ENCODE peak calls at places on chromosomes 5 and 9, in six cellular contexts. H is H9, P is IMR-90, L is neuronal stem cell, Y is mesenchymal stem cell, B is H1. F is an unnamed sample.

GRCh38 chr9:107760469-107761242 is 271.1 kb upstream of the KLF4 start:
- DNase-seq in L (no peak), Y (no peak), P (no peak), H (no peak), B (no peak), F (no peak)

GRCh38 chr9:33752130-33752637 is 43.2 kb upstream of the PRSS3 start:
- DNase-seq in P (no peak), B (no peak), L (no peak), Y (no peak), H (no peak), F (no peak)

GRCh38 chr9:92100237-92100911 is 14.8 kb downstream of the SPTLC1 start:
- DNase-seq in L (no peak), B (no peak), P (peak; percentile 87), Y (peak; percentile 83), H (no peak), F (peak; percentile 51)

GRCh38 chr5:32051796-32052195 is 122.3 kb downstream of the GOLPH3 start:
- DNase-seq in L (no peak), H (no peak), B (no peak), Y (no peak), P (no peak), F (no peak)

GRCh38 chr5:112228672-112229071 is 190.4 kb downstream of the EPB41L4A start:
- DNase-seq in P (peak; percentile 2), Y (peak; percentile 4), B (no peak), H (peak; percentile 51), L (no peak), F (no peak)

GRCh38 chr5:180470966-180471582 is 23.1 kb upstream of the CNOT6 start:
- DNase-seq in L (peak; percentile 70), B (peak; percentile 86), Y (peak; percentile 64), H (peak; percentile 74), P (peak; percentile 59), F (peak; percentile 27)

GRCh38 chr5:149853701-149854100 is 90.9 kb downstream of the PDE6A start:
- DNase-seq in B (no peak), P (no peak), L (no peak), H (no peak), Y (no peak), F (no peak)

GRCh38 chr9:7115606-7116005 is 357.8 kb downstream of the KDM4C start:
- DNase-seq in Y (peak; percentile 18), H (no peak), L (no peak), B (no peak), P (no peak), F (no peak)

GRCh38 chr5:147509710-147510651 is at the start of gene DPYSL3:
- DNase-seq in B (peak; percentile 84), Y (peak; percentile 85), P (peak; percentile 78), H (peak; percentile 80), L (peak; percentile 68), F (no peak)

GRCh38 chr5:160187091-160187490 is 42.2 kb upstream of the FABP6 start:
- DNase-seq in P (no peak), Y (no peak), H (peak; percentile 52), B (no peak), L (no peak), F (peak; percentile 27)

GRCh38 chr5:109186759-109187158 is 223.0 kb downstream of the PJA2 start:
- DNase-seq in H (no peak), P (no peak), Y (no peak), B (no peak), L (no peak), F (no peak)

GRCh38 chr5:94577466-94578245 is 40.7 kb downstream of the KIAA0825 start:
- DNase-seq in B (no peak), P (no peak), H (no peak), L (no peak), Y (no peak), F (no peak)

GRCh38 chr5:137627293-137627692 is 108.6 kb downstream of the KLHL3 start:
- DNase-seq in H (no peak), P (no peak), Y (no peak), L (no peak), B (no peak), F (no peak)

GRCh38 chr9:81108391-81108790 is 581.0 kb downstream of the TLE1 start:
- DNase-seq in B (no peak), L (no peak), H (no peak), P (peak; percentile 46), Y (no peak), F (no peak)

GRCh38 chr5:123487298-123487697 is 24.7 kb upstream of the CSNK1G3 start:
- DNase-seq in H (no peak), L (no peak), Y (peak; percentile 60), P (peak; percentile 47), B (no peak), F (no peak)

GRCh38 chr9:128703616-128704355 is 1.5 kb downstream of the PKN3 start:
- DNase-seq in Y (no peak), L (no peak), H (peak; percentile 28), B (no peak), P (no peak), F (no peak)

GRCh38 chr5:68554566-68555279 is 339.2 kb downstream of the PIK3R1 start:
- DNase-seq in H (no peak), B (no peak), Y (peak; percentile 49), L (no peak), P (peak; percentile 59), F (peak; percentile 72)

GRCh38 chr5:41822036-41822435 is 48.2 kb downstream of the OXCT1 start:
- DNase-seq in L (no peak), B (no peak), Y (no peak), P (no peak), H (no peak), F (no peak)

GRCh38 chr5:91848453-91848852 is 465.3 kb upstream of the ARRDC3 start:
- DNase-seq in H (no peak), L (no peak), P (peak; percentile 81), Y (peak; percentile 95), B (no peak), F (no peak)

GRCh38 chr9:99239341-99240055 is 17.4 kb downstream of the SEC61B start:
- DNase-seq in B (no peak), P (peak; percentile 36), H (no peak), L (no peak), Y (peak; percentile 75), F (no peak)

GRCh38 chr9:89779416-89779815 is 174.6 kb downstream of the GADD45G start:
- DNase-seq in Y (peak; percentile 28), H (no peak), P (no peak), L (no peak), B (no peak), F (no peak)

GRCh38 chr5:160260881-160261815 is 31.8 kb downstream of the FABP6 start:
- DNase-seq in H (no peak), Y (peak; percentile 94), P (peak; percentile 99), L (no peak), B (no peak), F (peak; percentile 77)

GRCh38 chr5:122076669-122077450 is 1.2 kb downstream of the LOX start:
- DNase-seq in P (peak; percentile 76), Y (peak; percentile 84), B (peak; percentile 97), L (peak; percentile 67), H (peak; percentile 88), F (peak; percentile 71)

GRCh38 chr5:136619556-136619955 is 254.2 kb upstream of the TRPC7 start:
- DNase-seq in P (no peak), H (no peak), L (no peak), Y (no peak), B (no peak), F (no peak)

GRCh38 chr9:2291980-2292704 is 277.0 kb downstream of the SMARCA2 start:
- DNase-seq in H (no peak), B (no peak), Y (no peak), P (no peak), L (no peak), F (peak; percentile 70)

GRCh38 chr9:3299872-3300271 is 225.9 kb downstream of the RFX3 start:
- DNase-seq in L (no peak), H (no peak), P (no peak), Y (no peak), B (no peak), F (no peak)

GRCh38 chr5:169296456-169297220 is 4.3 kb downstream of the SLIT3 start:
- DNase-seq in B (no peak), Y (peak; percentile 85), H (no peak), L (no peak), P (no peak), F (no peak)

DNA sequence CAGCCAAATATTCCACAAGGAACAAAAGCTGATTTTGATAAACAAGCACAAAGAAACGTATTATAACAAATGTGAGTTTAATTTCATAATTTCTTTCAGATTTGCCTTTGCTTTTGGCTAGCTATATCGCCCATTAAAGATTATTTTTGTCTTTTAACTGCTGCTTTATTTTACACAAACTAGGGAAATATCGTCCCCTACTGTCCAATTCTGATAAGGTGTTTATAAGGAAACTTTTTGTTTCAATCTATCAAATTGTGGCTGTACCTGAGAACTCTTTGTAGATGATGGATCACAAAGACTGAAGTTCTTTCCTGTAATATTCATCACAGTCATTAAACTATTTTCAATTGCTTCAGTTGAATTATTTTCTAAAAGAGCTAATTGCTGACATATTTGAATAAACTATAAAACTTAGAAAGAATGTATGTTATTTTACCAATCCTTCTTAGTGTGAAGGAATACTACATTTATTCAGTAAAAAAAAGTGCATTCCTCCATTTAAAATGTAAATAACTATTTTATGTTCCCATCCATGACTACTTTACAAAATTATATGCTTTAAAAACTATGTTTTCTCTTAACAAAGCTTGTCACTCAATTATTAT is 431.3 kb upstream of the ITGA1 start:
- DNase-seq in Y (peak; percentile 22), H (no peak), B (no peak), P (peak; percentile 2), L (no peak), F (no peak)
- H3K14ac ChIP-seq in Y (no peak overlapping the region), H (no peak overlapping the region), B (no peak overlapping the region), P (no peak overlapping the region), L (no peak overlapping the region), F (no peak overlapping the region)

GRCh38 chr9:18672706-18673105 is 198.8 kb downstream of the ADAMTSL1 start:
- DNase-seq in P (peak; percentile 19), H (no peak), Y (no peak), L (no peak), B (no peak), F (no peak)
- H3K14ac ChIP-seq in P (no peak overlapping the region), H (no peak overlapping the region), Y (no peak overlapping the region), L (no peak overlapping the region), B (no peak overlapping the region), F (no peak overlapping the region)

GRCh38 chr9:4922730-4923129 is 62.3 kb upstream of the JAK2 start:
- DNase-seq in L (no peak), B (no peak), H (no peak), Y (no peak), P (no peak), F (no peak)
- H3K14ac ChIP-seq in L (no peak overlapping the region), B (no peak overlapping the region), H (no peak overlapping the region), Y (no peak overlapping the region), P (no peak overlapping the region), F (no peak overlapping the region)

DNA sequence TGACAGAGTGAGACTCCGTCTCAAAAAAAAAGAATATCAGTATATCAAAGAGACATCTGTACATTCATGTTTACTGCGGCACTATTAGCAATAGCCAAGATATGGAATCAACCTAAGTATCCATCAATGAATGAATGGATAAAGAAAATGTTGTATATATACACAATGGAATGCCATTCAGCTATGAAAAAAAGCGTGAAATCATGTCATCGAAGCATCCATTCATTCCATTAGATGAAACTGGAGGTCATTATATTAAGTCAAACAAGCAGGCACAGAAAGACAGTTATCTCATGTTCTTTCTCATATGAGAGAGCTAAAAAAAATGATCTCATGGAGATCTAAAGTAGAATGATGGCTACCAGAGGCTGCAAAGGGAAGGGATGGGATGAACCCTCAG is 180.9 kb upstream of the TLX3 start:
- DNase-seq in P (no peak), H (no peak), L (no peak), Y (no peak), B (no peak), F (no peak)
- H3K14ac ChIP-seq in P (no peak overlapping the region), H (no peak overlapping the region), L (no peak overlapping the region), Y (no peak overlapping the region), B (no peak overlapping the region), F (no peak overlapping the region)

F was measured in trophoblast cell.